ENCODE peak calls at places on chromosomes 11 and 22, in four cellular contexts. One of them, this sample, is unnamed. For H3K4me1, the result is how much of the 10 kb centered on the place peaks cover.

GRCh38 chr22:42837556-42837955 is 19.5 kb downstream of the ARFGAP3 start:
- DNase-seq in right atrium auricular region: peak
- DNase-seq in breast epithelium: no peak
- DNase-seq in MM.1S: no peak
- DNase-seq in this sample: no peak

GRCh38 chr11:110077866-110078325 is 15.3 kb upstream of the ZC3H12C start:
- DNase-seq in right atrium auricular region: no peak
- DNase-seq in MM.1S: no peak
- DNase-seq in breast epithelium: no peak
- DNase-seq in this sample: no peak

GRCh38 chr22:35918466-35918865 is 110.2 kb downstream of the RBFOX2 start:
- DNase-seq in right atrium auricular region: no peak
- DNase-seq in breast epithelium: no peak
- DNase-seq in MM.1S: no peak
- DNase-seq in this sample: no peak

GRCh38 chr22:30801695-30802094 is 107.0 kb downstream of the OSBP2 start:
- DNase-seq in MM.1S: no peak
- DNase-seq in right atrium auricular region: no peak
- DNase-seq in breast epithelium: no peak
- DNase-seq in this sample: no peak

GRCh38 chr11:31913985-31914384 is 102.9 kb upstream of the PAX6 start:
- DNase-seq in right atrium auricular region: no peak
- DNase-seq in breast epithelium: no peak
- DNase-seq in MM.1S: peak
- DNase-seq in this sample: no peak

GRCh38 chr22:42993651-42994275 is 21.2 kb downstream of the PACSIN2 start:
- DNase-seq in MM.1S: no peak
- DNase-seq in right atrium auricular region: no peak
- DNase-seq in breast epithelium: no peak
- DNase-seq in this sample: no peak

GRCh38 chr11:27718346-27718852 is 18.1 kb upstream of the BDNF start:
- DNase-seq in breast epithelium: no peak
- DNase-seq in right atrium auricular region: no peak
- DNase-seq in MM.1S: no peak
- DNase-seq in this sample: no peak

GRCh38 chr11:46120711-46121327 is 435 bp downstream of the PHF21A start:
- DNase-seq in MM.1S: peak
- DNase-seq in right atrium auricular region: no peak
- DNase-seq in breast epithelium: peak
- DNase-seq in this sample: peak

GRCh38 chr11:9827700-9828099 is 163.8 kb downstream of the SWAP70 start:
- DNase-seq in MM.1S: no peak
- DNase-seq in breast epithelium: no peak
- DNase-seq in right atrium auricular region: no peak
- DNase-seq in this sample: no peak

GRCh38 chr22:43467171-43467570 is 55.4 kb downstream of the MPPED1 start:
- DNase-seq in breast epithelium: no peak
- DNase-seq in MM.1S: no peak
- DNase-seq in right atrium auricular region: no peak
- DNase-seq in this sample: no peak

GRCh38 chr11:105179542-105180278 is 40.1 kb upstream of the CARD18 start:
- DNase-seq in MM.1S: no peak
- DNase-seq in breast epithelium: no peak
- DNase-seq in right atrium auricular region: no peak
- DNase-seq in this sample: no peak

GRCh38 chr11:2531277-2531986 is 86.6 kb downstream of the KCNQ1 start:
- DNase-seq in right atrium auricular region: peak
- DNase-seq in breast epithelium: peak
- DNase-seq in MM.1S: peak
- DNase-seq in this sample: peak

GRCh38 chr22:30266445-30267381 is at the start of gene OSM:
- DNase-seq in breast epithelium: no peak
- DNase-seq in MM.1S: no peak
- DNase-seq in right atrium auricular region: peak
- DNase-seq in this sample: no peak

GRCh38 chr22:23591203-23591791 is 11.2 kb upstream of the IGLL1 start:
- DNase-seq in right atrium auricular region: no peak
- DNase-seq in MM.1S: peak
- DNase-seq in breast epithelium: peak
- DNase-seq in this sample: no peak

GRCh38 chr11:45083544-45084087 is 62.8 kb upstream of the PRDM11 start:
- DNase-seq in MM.1S: no peak
- DNase-seq in right atrium auricular region: no peak
- DNase-seq in breast epithelium: no peak
- DNase-seq in this sample: no peak

GRCh38 chr22:42648368-42649260 is 578 bp downstream of the CYB5R3 start:
- DNase-seq in breast epithelium: peak
- DNase-seq in MM.1S: peak
- DNase-seq in right atrium auricular region: no peak
- DNase-seq in this sample: peak

GRCh38 chr11:78961938-78962701 is 387.5 kb upstream of the NARS2 start:
- DNase-seq in right atrium auricular region: no peak
- DNase-seq in MM.1S: no peak
- DNase-seq in breast epithelium: no peak
- DNase-seq in this sample: no peak

GRCh38 chr11:46760429-46761128 is 41.6 kb downstream of the F2 start:
- DNase-seq in right atrium auricular region: no peak
- DNase-seq in breast epithelium: no peak
- DNase-seq in MM.1S: no peak
- DNase-seq in this sample: no peak

GRCh38 chr11:10628506-10629236 is 60.2 kb upstream of the LYVE1 start:
- DNase-seq in MM.1S: no peak
- DNase-seq in right atrium auricular region: no peak
- DNase-seq in breast epithelium: no peak
- DNase-seq in this sample: no peak

GRCh38 chr11:64887757-64888405 is 9.5 kb upstream of the EHD1 start:
- DNase-seq in breast epithelium: peak
- DNase-seq in MM.1S: peak
- DNase-seq in right atrium auricular region: peak
- DNase-seq in this sample: peak

GRCh38 chr11:1308745-1309497 is 511 bp downstream of the TOLLIP start:
- DNase-seq in breast epithelium: no peak
- DNase-seq in right atrium auricular region: no peak
- DNase-seq in MM.1S: no peak
- DNase-seq in this sample: no peak

GRCh38 chr22:39343259-39344045 is 6.3 kb upstream of the SYNGR1 start:
- DNase-seq in right atrium auricular region: no peak
- DNase-seq in MM.1S: peak
- DNase-seq in breast epithelium: peak
- DNase-seq in this sample: peak

DNA sequence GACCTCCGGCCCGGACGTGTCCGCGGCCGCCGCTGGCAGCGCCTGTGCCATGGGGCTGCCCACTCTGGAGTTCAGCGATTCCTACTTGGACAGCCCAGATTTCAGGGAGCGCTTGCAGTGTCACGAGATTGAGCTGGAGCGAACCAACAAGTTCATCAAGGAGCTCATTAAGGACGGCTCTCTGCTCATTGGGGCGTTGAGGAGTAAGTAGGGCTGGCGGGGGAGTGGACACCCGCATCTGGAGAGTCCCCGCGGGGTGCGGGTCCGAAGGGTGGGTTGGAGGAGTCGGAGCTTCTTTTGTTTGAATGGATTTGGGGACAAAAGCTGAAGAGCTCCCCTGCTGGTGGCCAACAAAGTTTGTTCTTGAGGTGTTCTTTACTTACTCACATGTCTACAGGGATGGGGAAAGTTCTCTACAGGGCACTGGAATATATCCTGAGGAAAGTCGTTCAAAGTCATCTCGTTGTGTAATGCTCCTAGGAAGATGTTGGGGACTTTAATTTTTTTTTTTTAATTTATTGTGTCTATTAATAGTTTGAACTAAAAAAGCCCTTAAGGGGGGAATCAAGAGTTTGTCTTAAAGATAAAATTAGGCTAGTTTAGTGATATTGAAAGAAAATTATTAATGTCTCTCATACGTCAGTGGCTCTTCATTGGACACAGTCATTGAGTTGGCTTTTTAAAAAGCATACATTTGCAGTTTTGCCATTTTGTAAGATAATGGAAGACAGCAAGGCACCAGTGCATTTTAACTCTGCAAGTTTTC is 725 bp downstream of the ARHGAP42 start:
- DNase-seq in right atrium auricular region: peak
- DNase-seq in MM.1S: peak
- DNase-seq in breast epithelium: peak
- DNase-seq in this sample: peak
- H3K27ac ChIP-seq in right atrium auricular region: peak
- H3K27ac ChIP-seq in MM.1S: peak
- H3K27ac ChIP-seq in breast epithelium: peak
- H3K27ac ChIP-seq in this sample: peak

DNA sequence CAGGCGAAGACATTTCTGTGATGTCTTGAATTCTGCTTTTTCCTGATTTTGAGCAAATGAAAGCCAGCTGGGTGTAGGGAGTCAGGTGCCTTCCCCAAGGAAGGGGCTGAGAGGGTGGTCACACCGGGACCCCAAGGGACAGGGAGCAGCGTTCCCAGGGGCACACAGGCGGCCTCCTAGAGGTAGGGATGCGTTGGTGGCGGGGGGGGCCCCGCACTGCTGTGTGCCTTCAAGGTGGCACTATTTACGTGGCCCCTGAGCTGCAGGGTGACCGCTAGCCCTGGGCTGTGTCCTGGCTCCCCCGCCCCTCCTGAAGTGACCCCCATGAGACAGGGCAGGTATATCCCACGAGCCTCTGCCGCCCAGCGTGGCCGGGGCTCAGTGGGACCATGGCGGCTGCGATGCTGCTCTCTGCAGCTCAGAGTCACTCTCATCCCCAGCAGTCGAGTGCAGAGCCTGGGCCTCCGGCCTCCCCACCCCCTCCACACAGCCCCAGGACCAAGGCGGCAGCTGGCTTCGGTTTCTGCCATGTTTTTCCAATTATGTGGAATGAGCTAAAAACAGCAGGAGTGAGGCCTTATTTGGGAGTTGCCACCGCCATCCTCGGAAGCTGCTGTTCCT is 60.9 kb downstream of the LRP5 start:
- DNase-seq in MM.1S: no peak
- DNase-seq in right atrium auricular region: no peak
- DNase-seq in breast epithelium: no peak
- DNase-seq in this sample: peak
- H3K4me1 ChIP-seq in MM.1S: under half
- H3K4me1 ChIP-seq in right atrium auricular region: half or more
- H3K4me1 ChIP-seq in breast epithelium: under half
- H3K4me1 ChIP-seq in this sample: under half

DNA sequence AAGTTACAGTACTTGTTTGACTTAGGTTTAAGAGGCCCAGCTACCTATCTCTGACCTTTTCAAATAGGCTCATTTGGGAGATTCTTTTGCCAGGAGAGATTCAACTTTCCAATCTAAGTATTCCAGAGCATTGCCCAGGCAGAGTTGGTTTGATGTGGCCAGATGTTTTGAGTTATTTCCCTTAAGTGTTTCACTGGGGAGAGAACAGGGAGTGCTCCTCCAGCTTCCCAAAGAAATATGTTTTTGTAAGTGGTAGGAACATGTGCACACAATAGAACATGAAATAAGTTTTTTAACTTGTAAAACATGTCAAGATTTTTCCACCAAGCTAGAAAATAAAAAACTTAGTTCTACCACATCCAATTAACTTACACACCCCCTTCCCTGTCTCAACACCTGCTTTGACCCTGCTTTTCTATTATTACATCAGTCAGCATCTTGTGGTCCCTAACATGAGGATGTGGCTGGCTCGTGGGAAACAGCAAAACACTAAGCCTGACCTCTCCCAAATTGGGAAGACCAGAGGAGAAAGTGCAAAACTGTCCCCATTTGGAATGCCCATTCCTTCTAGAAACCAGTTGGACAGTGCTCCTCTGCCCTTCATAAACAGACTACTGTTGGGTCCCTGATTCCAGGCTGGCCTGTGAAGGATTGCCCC is 70.4 kb upstream of the RASSF10 start:
- DNase-seq in MM.1S: no peak
- DNase-seq in right atrium auricular region: no peak
- DNase-seq in breast epithelium: no peak
- DNase-seq in this sample: no peak
- TF ChIP-seq CTCF in MM.1S: no peak
- TF ChIP-seq CTCF in right atrium auricular region: no peak
- TF ChIP-seq CTCF in breast epithelium: no peak
- TF ChIP-seq CTCF in this sample: no peak

GRCh38 chr11:63877658-63878241 is 38.8 kb downstream of the MARK2 start:
- DNase-seq in MM.1S: no peak
- DNase-seq in breast epithelium: no peak
- DNase-seq in right atrium auricular region: no peak
- DNase-seq in this sample: no peak
- H3K27ac ChIP-seq in MM.1S: no peak
- H3K27ac ChIP-seq in breast epithelium: peak
- H3K27ac ChIP-seq in right atrium auricular region: no peak
- H3K27ac ChIP-seq in this sample: no peak

GRCh38 chr22:20116376-20116950 is 559 bp downstream of the RANBP1 start:
- DNase-seq in MM.1S: no peak
- DNase-seq in breast epithelium: no peak
- DNase-seq in right atrium auricular region: no peak
- DNase-seq in this sample: peak
- H3K4me1 ChIP-seq in MM.1S: under half
- H3K4me1 ChIP-seq in breast epithelium: under half
- H3K4me1 ChIP-seq in right atrium auricular region: under half
- H3K4me1 ChIP-seq in this sample: under half

GRCh38 chr22:20581503-20582170 is 74.2 kb downstream of the MED15 start:
- DNase-seq in breast epithelium: no peak
- DNase-seq in right atrium auricular region: no peak
- DNase-seq in MM.1S: no peak
- DNase-seq in this sample: no peak
- TF ChIP-seq CTCF in breast epithelium: no peak
- TF ChIP-seq CTCF in right atrium auricular region: no peak
- TF ChIP-seq CTCF in MM.1S: no peak
- TF ChIP-seq CTCF in this sample: no peak